ENCODE peak calls at places on chromosomes 6 and 20, in ten cellular contexts. A is left lung; C is activated CD8-positive, alpha-beta memory T cell treated with anti-CD3 and anti-CD28 coated beads, Interleukin-2, amount 10 ng/mL, durations not matched to agents 7 days and 5 days; H is tibial artery; P is stimulated activated CD4-positive, alpha-beta T cell treated with anti-CD3 and anti-CD28 coated beads, Interleukin-12 subunit alpha, Interleukin-12 subunit beta, amount 100 ng/mL, for 4 hours; Y is RWPE1; I is pons; D is astrocyte of the spinal cord; S is cerebellum; K is Peyer's patch. W is an unnamed sample.

GRCh38 chr6:156807795-156808194 is 30.6 kb downstream of the ARID1B start:
- DNase-seq in A (no peak), C (no peak), H (no peak), P (no peak), Y (no peak), I (no peak), D (no peak), S (no peak), K (no peak), W (peak)

GRCh38 chr6:130611366-130611765 is 215.8 kb upstream of the SMLR1 start:
- DNase-seq in A (no peak), C (no peak), H (no peak), P (no peak), Y (no peak), I (no peak), D (no peak), S (no peak), K (no peak), W (no peak)

GRCh38 chr20:50413088-50413500 is 97.1 kb upstream of the PTPN1 start:
- DNase-seq in A (no peak), C (no peak), H (no peak), P (no peak), Y (no peak), I (no peak), D (no peak), S (no peak), K (no peak), W (no peak)

GRCh38 chr20:25259788-25260254 is 11.9 kb downstream of the PYGB start:
- DNase-seq in A (no peak), C (peak), H (no peak), P (no peak), Y (no peak), I (no peak), D (no peak), S (no peak), K (no peak), W (no peak)

GRCh38 chr6:3788408-3789017 is 37.0 kb upstream of the PXDC1 start:
- DNase-seq in A (peak), C (no peak), H (no peak), P (no peak), Y (no peak), I (no peak), D (no peak), S (no peak), K (peak), W (no peak)

GRCh38 chr20:38434310-38434741 is 802 bp downstream of the SNHG17 start:
- DNase-seq in A (no peak), C (peak), H (no peak), P (peak), Y (no peak), I (no peak), D (no peak), S (no peak), K (peak), W (peak)

GRCh38 chr20:8656335-8656734 is 412.6 kb upstream of the PLCB4 start:
- DNase-seq in A (no peak), C (no peak), H (no peak), P (no peak), Y (no peak), I (no peak), D (no peak), S (no peak), K (no peak), W (peak)

GRCh38 chr20:32914031-32914430 is 55.3 kb downstream of the EFCAB8 start:
- DNase-seq in A (no peak), C (no peak), H (no peak), P (no peak), Y (no peak), I (no peak), D (no peak), S (no peak), K (peak), W (no peak)

GRCh38 chr6:89145962-89146747 is at the start of gene PM20D2:
- DNase-seq in A (peak), C (peak), H (peak), P (peak), Y (peak), I (no peak), D (peak), S (peak), K (peak), W (peak)

GRCh38 chr20:45933231-45934045 is 1.0 kb upstream of the PCIF1 start:
- DNase-seq in A (peak), C (peak), H (peak), P (peak), Y (peak), I (peak), D (peak), S (peak), K (peak), W (peak)

GRCh38 chr6:135322427-135323201 is 141.5 kb downstream of the MYB start:
- DNase-seq in A (no peak), C (no peak), H (no peak), P (no peak), Y (no peak), I (no peak), D (no peak), S (no peak), K (no peak), W (no peak)

GRCh38 chr6:128259036-128259734 is 261.2 kb downstream of the PTPRK start:
- DNase-seq in A (no peak), C (no peak), H (no peak), P (no peak), Y (no peak), I (no peak), D (no peak), S (no peak), K (no peak), W (no peak)

GRCh38 chr6:166007349-166008263 is 160.0 kb downstream of the TBXT start:
- DNase-seq in A (no peak), C (no peak), H (peak), P (no peak), Y (no peak), I (peak), D (peak), S (peak), K (no peak), W (no peak)

GRCh38 chr6:37020426-37021211 is 15.2 kb downstream of the FGD2 start:
- DNase-seq in A (no peak), C (no peak), H (no peak), P (no peak), Y (no peak), I (no peak), D (no peak), S (no peak), K (peak), W (no peak)

GRCh38 chr20:4073852-4074741 is 58.7 kb upstream of the RNF24 start:
- DNase-seq in A (no peak), C (no peak), H (no peak), P (no peak), Y (no peak), I (peak), D (no peak), S (peak), K (peak), W (no peak)

GRCh38 chr20:3671986-3672863 is 9.0 kb upstream of the GFRA4 start:
- DNase-seq in A (no peak), C (no peak), H (no peak), P (no peak), Y (no peak), I (no peak), D (no peak), S (no peak), K (no peak), W (no peak)

GRCh38 chr6:154852700-154853099 is 119.5 kb downstream of the SCAF8 start:
- DNase-seq in A (no peak), C (no peak), H (no peak), P (no peak), Y (no peak), I (no peak), D (peak), S (no peak), K (no peak), W (no peak)

GRCh38 chr6:152136449-152136825 is 329.0 kb downstream of the ESR1 start:
- DNase-seq in A (no peak), C (no peak), H (no peak), P (no peak), Y (no peak), I (no peak), D (no peak), S (peak), K (no peak), W (peak)

GRCh38 chr6:168217880-168218537 is 101.6 kb downstream of the DACT2 start:
- DNase-seq in A (no peak), C (no peak), H (no peak), P (no peak), Y (no peak), I (no peak), D (no peak), S (no peak), K (peak), W (no peak)

GRCh38 chr6:154257074-154257473 is 99.5 kb downstream of the IPCEF1 start:
- DNase-seq in A (no peak), C (no peak), H (no peak), P (no peak), Y (no peak), I (peak), D (no peak), S (no peak), K (no peak), W (no peak)

GRCh38 chr6:169723200-169723909 is 945 bp downstream of the PHF10 start:
- DNase-seq in A (peak), C (peak), H (peak), P (peak), Y (peak), I (peak), D (peak), S (peak), K (peak), W (peak)

GRCh38 chr6:95109212-95109611 is 468.1 kb upstream of the MANEA start:
- DNase-seq in A (no peak), C (no peak), H (no peak), P (no peak), Y (no peak), I (no peak), D (no peak), S (no peak), K (no peak), W (no peak)

GRCh38 chr6:21935561-21936028 is 342.0 kb downstream of the SOX4 start:
- DNase-seq in A (no peak), C (no peak), H (no peak), P (no peak), Y (no peak), I (no peak), D (peak), S (no peak), K (peak), W (no peak)

GRCh38 chr20:31948008-31948407 is 3.8 kb downstream of the PDRG1 start:
- DNase-seq in A (no peak), C (no peak), H (no peak), P (no peak), Y (no peak), I (no peak), D (no peak), S (no peak), K (no peak), W (no peak)

GRCh38 chr6:142566628-142567396 is 265.0 kb downstream of the ADGRG6 start:
- DNase-seq in A (no peak), C (peak), H (peak), P (peak), Y (peak), I (peak), D (peak), S (no peak), K (peak), W (peak)

GRCh38 chr6:90198758-90199425 is 97.8 kb downstream of the BACH2 start:
- DNase-seq in A (no peak), C (no peak), H (no peak), P (no peak), Y (no peak), I (no peak), D (no peak), S (no peak), K (no peak), W (no peak)

GRCh38 chr6:113414511-113414910 is 442.6 kb upstream of the MARCKS start:
- DNase-seq in A (no peak), C (no peak), H (peak), P (no peak), Y (peak), I (peak), D (peak), S (peak), K (no peak), W (peak)

W was measured in endothelial cell of umbilical vein.